ENCODE peak calls at places on chromosomes 13 and 19, in eight cellular contexts. One of them, this sample, is unnamed.
A peak's percentile ranks its signal among the peaks of the same experiment; 100 is the strongest.

GRCh38 chr19:38266070-38266469 is 1.7 kb downstream of the SPINT2 start:
- DNase-seq in HTR-8/SVneo: no peak
- DNase-seq in cardiac muscle cell: no peak
- DNase-seq in amniotic stem cell: no peak
- DNase-seq in PC-3: peak; percentile 37
- DNase-seq in activated naive CD4-positive, alpha-beta T cell treated with anti-CD3 and anti-CD28 coated beads for 36 hours: no peak
- DNase-seq in fibroblast of the conjunctiva: no peak
- DNase-seq in A549: no peak
- DNase-seq in this sample: no peak

GRCh38 chr13:96967248-96967745 is 27.0 kb downstream of the OXGR1 start:
- DNase-seq in HTR-8/SVneo: no peak
- DNase-seq in cardiac muscle cell: no peak
- DNase-seq in amniotic stem cell: peak; percentile 10
- DNase-seq in PC-3: peak; percentile 26
- DNase-seq in activated naive CD4-positive, alpha-beta T cell treated with anti-CD3 and anti-CD28 coated beads for 36 hours: no peak
- DNase-seq in fibroblast of the conjunctiva: no peak
- DNase-seq in A549: no peak
- DNase-seq in this sample: no peak

GRCh38 chr19:4066176-4066606 is 508 bp downstream of the ZBTB7A start:
- DNase-seq in HTR-8/SVneo: no peak
- DNase-seq in cardiac muscle cell: no peak
- DNase-seq in amniotic stem cell: no peak
- DNase-seq in PC-3: no peak
- DNase-seq in activated naive CD4-positive, alpha-beta T cell treated with anti-CD3 and anti-CD28 coated beads for 36 hours: peak; percentile 31
- DNase-seq in fibroblast of the conjunctiva: no peak
- DNase-seq in A549: no peak
- DNase-seq in this sample: peak; percentile 54

GRCh38 chr19:50167314-50167721 is 4.2 kb upstream of the IZUMO2 start:
- DNase-seq in HTR-8/SVneo: no peak
- DNase-seq in cardiac muscle cell: no peak
- DNase-seq in amniotic stem cell: no peak
- DNase-seq in PC-3: peak; percentile 36
- DNase-seq in activated naive CD4-positive, alpha-beta T cell treated with anti-CD3 and anti-CD28 coated beads for 36 hours: no peak
- DNase-seq in fibroblast of the conjunctiva: no peak
- DNase-seq in A549: no peak
- DNase-seq in this sample: no peak

GRCh38 chr19:51031220-51031879 is 3.5 kb downstream of the KLK12 start:
- DNase-seq in HTR-8/SVneo: no peak
- DNase-seq in cardiac muscle cell: no peak
- DNase-seq in amniotic stem cell: no peak
- DNase-seq in PC-3: no peak
- DNase-seq in activated naive CD4-positive, alpha-beta T cell treated with anti-CD3 and anti-CD28 coated beads for 36 hours: no peak
- DNase-seq in fibroblast of the conjunctiva: no peak
- DNase-seq in A549: no peak
- DNase-seq in this sample: no peak

GRCh38 chr19:47232422-47233211 is 1.6 kb upstream of the BBC3 start:
- DNase-seq in HTR-8/SVneo: no peak
- DNase-seq in cardiac muscle cell: no peak
- DNase-seq in amniotic stem cell: peak; percentile 75
- DNase-seq in PC-3: peak; percentile 45
- DNase-seq in activated naive CD4-positive, alpha-beta T cell treated with anti-CD3 and anti-CD28 coated beads for 36 hours: peak; percentile 82
- DNase-seq in fibroblast of the conjunctiva: no peak
- DNase-seq in A549: no peak
- DNase-seq in this sample: no peak

GRCh38 chr19:30630289-30631034 is 258.3 kb downstream of the ZNF536 start:
- DNase-seq in HTR-8/SVneo: no peak
- DNase-seq in cardiac muscle cell: no peak
- DNase-seq in amniotic stem cell: no peak
- DNase-seq in PC-3: no peak
- DNase-seq in activated naive CD4-positive, alpha-beta T cell treated with anti-CD3 and anti-CD28 coated beads for 36 hours: no peak
- DNase-seq in fibroblast of the conjunctiva: no peak
- DNase-seq in A549: no peak
- DNase-seq in this sample: no peak

GRCh38 chr19:7177926-7178325 is 108.4 kb downstream of the ZNF557 start:
- DNase-seq in HTR-8/SVneo: no peak
- DNase-seq in cardiac muscle cell: no peak
- DNase-seq in amniotic stem cell: no peak
- DNase-seq in PC-3: no peak
- DNase-seq in activated naive CD4-positive, alpha-beta T cell treated with anti-CD3 and anti-CD28 coated beads for 36 hours: no peak
- DNase-seq in fibroblast of the conjunctiva: no peak
- DNase-seq in A549: no peak
- DNase-seq in this sample: no peak

GRCh38 chr19:10333758-10334339 is 520 bp upstream of the RAVER1 start:
- DNase-seq in HTR-8/SVneo: no peak
- DNase-seq in cardiac muscle cell: peak; percentile 21
- DNase-seq in amniotic stem cell: no peak
- DNase-seq in PC-3: no peak
- DNase-seq in activated naive CD4-positive, alpha-beta T cell treated with anti-CD3 and anti-CD28 coated beads for 36 hours: no peak
- DNase-seq in fibroblast of the conjunctiva: no peak
- DNase-seq in A549: no peak
- DNase-seq in this sample: peak; percentile 20

GRCh38 chr19:33797821-33798633 is 1.4 kb downstream of the KCTD15 start:
- DNase-seq in HTR-8/SVneo: no peak
- DNase-seq in cardiac muscle cell: peak; percentile 81
- DNase-seq in amniotic stem cell: no peak
- DNase-seq in PC-3: no peak
- DNase-seq in activated naive CD4-positive, alpha-beta T cell treated with anti-CD3 and anti-CD28 coated beads for 36 hours: no peak
- DNase-seq in fibroblast of the conjunctiva: no peak
- DNase-seq in A549: peak; percentile 67
- DNase-seq in this sample: peak; percentile 66

GRCh38 chr19:51458051-51458645 is at the start of gene SIGLEC8:
- DNase-seq in HTR-8/SVneo: no peak
- DNase-seq in cardiac muscle cell: no peak
- DNase-seq in amniotic stem cell: no peak
- DNase-seq in PC-3: no peak
- DNase-seq in activated naive CD4-positive, alpha-beta T cell treated with anti-CD3 and anti-CD28 coated beads for 36 hours: no peak
- DNase-seq in fibroblast of the conjunctiva: no peak
- DNase-seq in A549: no peak
- DNase-seq in this sample: peak; percentile 6

GRCh38 chr13:25912961-25913360 is 138.9 kb downstream of the SHISA2 start:
- DNase-seq in HTR-8/SVneo: no peak
- DNase-seq in cardiac muscle cell: no peak
- DNase-seq in amniotic stem cell: no peak
- DNase-seq in PC-3: no peak
- DNase-seq in activated naive CD4-positive, alpha-beta T cell treated with anti-CD3 and anti-CD28 coated beads for 36 hours: no peak
- DNase-seq in fibroblast of the conjunctiva: no peak
- DNase-seq in A549: no peak
- DNase-seq in this sample: no peak

GRCh38 chr19:53196777-53197396 is 3.7 kb upstream of the ZNF665 start:
- DNase-seq in HTR-8/SVneo: peak; percentile 76
- DNase-seq in cardiac muscle cell: peak; percentile 98
- DNase-seq in amniotic stem cell: peak; percentile 20
- DNase-seq in PC-3: peak; percentile 81
- DNase-seq in activated naive CD4-positive, alpha-beta T cell treated with anti-CD3 and anti-CD28 coated beads for 36 hours: peak; percentile 99
- DNase-seq in fibroblast of the conjunctiva: peak; percentile 82
- DNase-seq in A549: no peak
- DNase-seq in this sample: peak; percentile 98

GRCh38 chr19:5458420-5458819 is 3.2 kb downstream of the ZNRF4 start:
- DNase-seq in HTR-8/SVneo: no peak
- DNase-seq in cardiac muscle cell: no peak
- DNase-seq in amniotic stem cell: no peak
- DNase-seq in PC-3: no peak
- DNase-seq in activated naive CD4-positive, alpha-beta T cell treated with anti-CD3 and anti-CD28 coated beads for 36 hours: no peak
- DNase-seq in fibroblast of the conjunctiva: no peak
- DNase-seq in A549: no peak
- DNase-seq in this sample: no peak

GRCh38 chr13:44854264-44855060 is 134.8 kb downstream of the NUFIP1 start:
- DNase-seq in HTR-8/SVneo: no peak
- DNase-seq in cardiac muscle cell: peak; percentile 15
- DNase-seq in amniotic stem cell: no peak
- DNase-seq in PC-3: no peak
- DNase-seq in activated naive CD4-positive, alpha-beta T cell treated with anti-CD3 and anti-CD28 coated beads for 36 hours: no peak
- DNase-seq in fibroblast of the conjunctiva: no peak
- DNase-seq in A549: no peak
- DNase-seq in this sample: no peak

GRCh38 chr19:15154002-15154612 is 46.7 kb downstream of the NOTCH3 start:
- DNase-seq in HTR-8/SVneo: no peak
- DNase-seq in cardiac muscle cell: peak; percentile 40
- DNase-seq in amniotic stem cell: no peak
- DNase-seq in PC-3: peak; percentile 74
- DNase-seq in activated naive CD4-positive, alpha-beta T cell treated with anti-CD3 and anti-CD28 coated beads for 36 hours: peak; percentile 68
- DNase-seq in fibroblast of the conjunctiva: peak; percentile 26
- DNase-seq in A549: peak; percentile 36
- DNase-seq in this sample: peak; percentile 56

GRCh38 chr13:25415196-25415595 is 43.4 kb downstream of the ATP8A2 start:
- DNase-seq in HTR-8/SVneo: no peak
- DNase-seq in cardiac muscle cell: peak; percentile 64
- DNase-seq in amniotic stem cell: no peak
- DNase-seq in PC-3: no peak
- DNase-seq in activated naive CD4-positive, alpha-beta T cell treated with anti-CD3 and anti-CD28 coated beads for 36 hours: no peak
- DNase-seq in fibroblast of the conjunctiva: no peak
- DNase-seq in A549: no peak
- DNase-seq in this sample: no peak

GRCh38 chr13:113670541-113670940 is 3.5 kb downstream of the GRK1 start:
- DNase-seq in HTR-8/SVneo: no peak
- DNase-seq in cardiac muscle cell: no peak
- DNase-seq in amniotic stem cell: no peak
- DNase-seq in PC-3: no peak
- DNase-seq in activated naive CD4-positive, alpha-beta T cell treated with anti-CD3 and anti-CD28 coated beads for 36 hours: no peak
- DNase-seq in fibroblast of the conjunctiva: no peak
- DNase-seq in A549: no peak
- DNase-seq in this sample: no peak

GRCh38 chr19:48918801-48919247 is 14.7 kb upstream of the DHDH start:
- DNase-seq in HTR-8/SVneo: peak; percentile 36
- DNase-seq in cardiac muscle cell: peak; percentile 55
- DNase-seq in amniotic stem cell: no peak
- DNase-seq in PC-3: peak; percentile 15
- DNase-seq in activated naive CD4-positive, alpha-beta T cell treated with anti-CD3 and anti-CD28 coated beads for 36 hours: peak; percentile 40
- DNase-seq in fibroblast of the conjunctiva: no peak
- DNase-seq in A549: no peak
- DNase-seq in this sample: peak; percentile 75

GRCh38 chr19:54388001-54388802 is 23.5 kb upstream of the LAIR1 start:
- DNase-seq in HTR-8/SVneo: no peak
- DNase-seq in cardiac muscle cell: no peak
- DNase-seq in amniotic stem cell: no peak
- DNase-seq in PC-3: no peak
- DNase-seq in activated naive CD4-positive, alpha-beta T cell treated with anti-CD3 and anti-CD28 coated beads for 36 hours: peak; percentile 48
- DNase-seq in fibroblast of the conjunctiva: no peak
- DNase-seq in A549: no peak
- DNase-seq in this sample: peak; percentile 34

GRCh38 chr19:30419581-30420180 is 47.5 kb downstream of the ZNF536 start:
- DNase-seq in HTR-8/SVneo: no peak
- DNase-seq in cardiac muscle cell: no peak
- DNase-seq in amniotic stem cell: no peak
- DNase-seq in PC-3: no peak
- DNase-seq in activated naive CD4-positive, alpha-beta T cell treated with anti-CD3 and anti-CD28 coated beads for 36 hours: no peak
- DNase-seq in fibroblast of the conjunctiva: no peak
- DNase-seq in A549: no peak
- DNase-seq in this sample: no peak

GRCh38 chr13:108463365-108463764 is 166.0 kb upstream of the MYO16 start:
- DNase-seq in HTR-8/SVneo: no peak
- DNase-seq in cardiac muscle cell: no peak
- DNase-seq in amniotic stem cell: peak; percentile 71
- DNase-seq in PC-3: peak; percentile 61
- DNase-seq in activated naive CD4-positive, alpha-beta T cell treated with anti-CD3 and anti-CD28 coated beads for 36 hours: no peak
- DNase-seq in fibroblast of the conjunctiva: peak; percentile 87
- DNase-seq in A549: peak; percentile 16
- DNase-seq in this sample: no peak

GRCh38 chr19:35696835-35697234 is 7.5 kb upstream of the ZBTB32 start:
- DNase-seq in HTR-8/SVneo: no peak
- DNase-seq in cardiac muscle cell: no peak
- DNase-seq in amniotic stem cell: no peak
- DNase-seq in PC-3: no peak
- DNase-seq in activated naive CD4-positive, alpha-beta T cell treated with anti-CD3 and anti-CD28 coated beads for 36 hours: peak; percentile 78
- DNase-seq in fibroblast of the conjunctiva: no peak
- DNase-seq in A549: no peak
- DNase-seq in this sample: no peak

GRCh38 chr13:113023217-113023597 is 54.2 kb downstream of the MCF2L start:
- DNase-seq in HTR-8/SVneo: no peak
- DNase-seq in cardiac muscle cell: peak; percentile 45
- DNase-seq in amniotic stem cell: no peak
- DNase-seq in PC-3: no peak
- DNase-seq in activated naive CD4-positive, alpha-beta T cell treated with anti-CD3 and anti-CD28 coated beads for 36 hours: no peak
- DNase-seq in fibroblast of the conjunctiva: no peak
- DNase-seq in A549: no peak
- DNase-seq in this sample: no peak

GRCh38 chr19:5292453-5292842 is 48.2 kb downstream of the PTPRS start:
- DNase-seq in HTR-8/SVneo: peak; percentile 53
- DNase-seq in cardiac muscle cell: no peak
- DNase-seq in amniotic stem cell: no peak
- DNase-seq in PC-3: peak; percentile 38
- DNase-seq in activated naive CD4-positive, alpha-beta T cell treated with anti-CD3 and anti-CD28 coated beads for 36 hours: peak; percentile 12
- DNase-seq in fibroblast of the conjunctiva: no peak
- DNase-seq in A549: peak; percentile 42
- DNase-seq in this sample: no peak

GRCh38 chr13:37138169-37138568 is 32.7 kb upstream of the CSNK1A1L start:
- DNase-seq in HTR-8/SVneo: no peak
- DNase-seq in cardiac muscle cell: no peak
- DNase-seq in amniotic stem cell: no peak
- DNase-seq in PC-3: peak; percentile 48
- DNase-seq in activated naive CD4-positive, alpha-beta T cell treated with anti-CD3 and anti-CD28 coated beads for 36 hours: no peak
- DNase-seq in fibroblast of the conjunctiva: no peak
- DNase-seq in A549: no peak
- DNase-seq in this sample: no peak

GRCh38 chr13:73058741-73059459 is at the start of gene KLF5:
- DNase-seq in HTR-8/SVneo: peak; percentile 87
- DNase-seq in cardiac muscle cell: peak; percentile 98
- DNase-seq in amniotic stem cell: peak; percentile 80
- DNase-seq in PC-3: peak; percentile 96
- DNase-seq in activated naive CD4-positive, alpha-beta T cell treated with anti-CD3 and anti-CD28 coated beads for 36 hours: peak; percentile 95
- DNase-seq in fibroblast of the conjunctiva: peak; percentile 76
- DNase-seq in A549: peak; percentile 67
- DNase-seq in this sample: peak; percentile 98

GRCh38 chr13:82719987-82720386 is 1162.3 kb downstream of the SLITRK1 start:
- DNase-seq in HTR-8/SVneo: no peak
- DNase-seq in cardiac muscle cell: no peak
- DNase-seq in amniotic stem cell: no peak
- DNase-seq in PC-3: no peak
- DNase-seq in activated naive CD4-positive, alpha-beta T cell treated with anti-CD3 and anti-CD28 coated beads for 36 hours: no peak
- DNase-seq in fibroblast of the conjunctiva: no peak
- DNase-seq in A549: no peak
- DNase-seq in this sample: no peak

GRCh38 chr13:109949395-109949794 is 163.0 kb upstream of the IRS2 start:
- DNase-seq in HTR-8/SVneo: no peak
- DNase-seq in cardiac muscle cell: no peak
- DNase-seq in amniotic stem cell: no peak
- DNase-seq in PC-3: no peak
- DNase-seq in activated naive CD4-positive, alpha-beta T cell treated with anti-CD3 and anti-CD28 coated beads for 36 hours: no peak
- DNase-seq in fibroblast of the conjunctiva: no peak
- DNase-seq in A549: no peak
- DNase-seq in this sample: no peak

This sample was measured in testis.